ENCODE peak calls at places on chromosomes 11 and 22, in five cellular contexts. One of them, this sample, is unnamed.
A peak's percentile ranks its signal among the peaks of the same experiment; 100 is the strongest.

GRCh38 chr11:134244593-134244992 is 8.6 kb downstream of the THYN1 start:
- DNase-seq in CD8-positive, alpha-beta T cell: no peak
- DNase-seq in aorta: no peak
- DNase-seq in AG04450: no peak
- DNase-seq in kidney: no peak
- DNase-seq in this sample: no peak

GRCh38 chr22:35860087-35860733 is 142.5 kb downstream of the APOL5 start:
- DNase-seq in CD8-positive, alpha-beta T cell: no peak
- DNase-seq in aorta: no peak
- DNase-seq in AG04450: no peak
- DNase-seq in kidney: no peak
- DNase-seq in this sample: no peak

GRCh38 chr11:47004595-47005033 is 68.1 kb downstream of the CSTPP1 start:
- DNase-seq in CD8-positive, alpha-beta T cell: no peak
- DNase-seq in aorta: no peak
- DNase-seq in AG04450: peak; percentile 94
- DNase-seq in kidney: peak; percentile 79
- DNase-seq in this sample: no peak

GRCh38 chr11:16604784-16605439 is 133.5 kb upstream of the C11orf58 start:
- DNase-seq in CD8-positive, alpha-beta T cell: no peak
- DNase-seq in aorta: peak; percentile 81
- DNase-seq in AG04450: no peak
- DNase-seq in kidney: peak; percentile 89
- DNase-seq in this sample: no peak

GRCh38 chr22:46662226-46662625 is 42.0 kb downstream of the GRAMD4 start:
- DNase-seq in CD8-positive, alpha-beta T cell: no peak
- DNase-seq in aorta: no peak
- DNase-seq in AG04450: no peak
- DNase-seq in kidney: peak; percentile 62
- DNase-seq in this sample: no peak

GRCh38 chr22:37079668-37080171 is 28.2 kb downstream of the KCTD17 start:
- DNase-seq in CD8-positive, alpha-beta T cell: peak; percentile 54
- DNase-seq in aorta: no peak
- DNase-seq in AG04450: no peak
- DNase-seq in kidney: no peak
- DNase-seq in this sample: peak; percentile 60

GRCh38 chr11:14552089-14552488 is 31.9 kb upstream of the PSMA1 start:
- DNase-seq in CD8-positive, alpha-beta T cell: no peak
- DNase-seq in aorta: no peak
- DNase-seq in AG04450: no peak
- DNase-seq in kidney: no peak
- DNase-seq in this sample: no peak

GRCh38 chr11:43366597-43367121 is 7.9 kb downstream of the TTC17 start:
- DNase-seq in CD8-positive, alpha-beta T cell: no peak
- DNase-seq in aorta: no peak
- DNase-seq in AG04450: peak; percentile 57
- DNase-seq in kidney: no peak
- DNase-seq in this sample: no peak

GRCh38 chr11:114115406-114116054 is 56.0 kb downstream of the ZBTB16 start:
- DNase-seq in CD8-positive, alpha-beta T cell: no peak
- DNase-seq in aorta: no peak
- DNase-seq in AG04450: no peak
- DNase-seq in kidney: peak; percentile 78
- DNase-seq in this sample: no peak

GRCh38 chr11:111540114-111540920 is at the start of gene LAYN:
- DNase-seq in CD8-positive, alpha-beta T cell: peak; percentile 18
- DNase-seq in aorta: peak; percentile 89
- DNase-seq in AG04450: no peak
- DNase-seq in kidney: peak; percentile 88
- DNase-seq in this sample: peak; percentile 29

GRCh38 chr11:47083913-47084312 is 92.8 kb downstream of the ARFGAP2 start:
- DNase-seq in CD8-positive, alpha-beta T cell: no peak
- DNase-seq in aorta: no peak
- DNase-seq in AG04450: peak; percentile 20
- DNase-seq in kidney: no peak
- DNase-seq in this sample: no peak

GRCh38 chr22:40176921-40177737 is 596 bp upstream of the TNRC6B start:
- DNase-seq in CD8-positive, alpha-beta T cell: peak; percentile 58
- DNase-seq in aorta: peak; percentile 76
- DNase-seq in AG04450: no peak
- DNase-seq in kidney: peak; percentile 75
- DNase-seq in this sample: peak; percentile 38

GRCh38 chr11:34653851-34654490 is 33.1 kb downstream of the EHF start:
- DNase-seq in CD8-positive, alpha-beta T cell: no peak
- DNase-seq in aorta: no peak
- DNase-seq in AG04450: peak; percentile 82
- DNase-seq in kidney: peak; percentile 89
- DNase-seq in this sample: no peak

GRCh38 chr11:34245043-34245442 is 112.8 kb downstream of the ABTB2 start:
- DNase-seq in CD8-positive, alpha-beta T cell: no peak
- DNase-seq in aorta: no peak
- DNase-seq in AG04450: no peak
- DNase-seq in kidney: no peak
- DNase-seq in this sample: no peak

GRCh38 chr11:86818466-86819282 is 18.3 kb downstream of the PRSS23 start:
- DNase-seq in CD8-positive, alpha-beta T cell: no peak
- DNase-seq in aorta: no peak
- DNase-seq in AG04450: peak; percentile 57
- DNase-seq in kidney: no peak
- DNase-seq in this sample: no peak

GRCh38 chr11:126039485-126040271 is 23.0 kb downstream of the CDON start:
- DNase-seq in CD8-positive, alpha-beta T cell: no peak
- DNase-seq in aorta: no peak
- DNase-seq in AG04450: no peak
- DNase-seq in kidney: no peak
- DNase-seq in this sample: no peak

GRCh38 chr11:26579683-26580082 is 7.6 kb upstream of the MUC15 start:
- DNase-seq in CD8-positive, alpha-beta T cell: no peak
- DNase-seq in aorta: no peak
- DNase-seq in AG04450: no peak
- DNase-seq in kidney: no peak
- DNase-seq in this sample: no peak

GRCh38 chr22:45224988-45225731 is 15.5 kb downstream of the KIAA0930 start:
- DNase-seq in CD8-positive, alpha-beta T cell: no peak
- DNase-seq in aorta: peak; percentile 69
- DNase-seq in AG04450: no peak
- DNase-seq in kidney: no peak
- DNase-seq in this sample: no peak

GRCh38 chr22:46799626-46800025 is 37.2 kb downstream of the TBC1D22A start:
- DNase-seq in CD8-positive, alpha-beta T cell: no peak
- DNase-seq in aorta: peak; percentile 39
- DNase-seq in AG04450: no peak
- DNase-seq in kidney: peak; percentile 31
- DNase-seq in this sample: no peak

GRCh38 chr11:12110714-12111481 is 508 bp downstream of the MICAL2 start:
- DNase-seq in CD8-positive, alpha-beta T cell: no peak
- DNase-seq in aorta: peak; percentile 81
- DNase-seq in AG04450: no peak
- DNase-seq in kidney: peak; percentile 82
- DNase-seq in this sample: peak; percentile 28

GRCh38 chr22:49206281-49206680 is 621.4 kb downstream of the BRD1 start:
- DNase-seq in CD8-positive, alpha-beta T cell: no peak
- DNase-seq in aorta: peak; percentile 21
- DNase-seq in AG04450: no peak
- DNase-seq in kidney: no peak
- DNase-seq in this sample: no peak

GRCh38 chr22:49209452-49210195 is 618.0 kb downstream of the BRD1 start:
- DNase-seq in CD8-positive, alpha-beta T cell: no peak
- DNase-seq in aorta: peak; percentile 45
- DNase-seq in AG04450: no peak
- DNase-seq in kidney: peak; percentile 75
- DNase-seq in this sample: no peak

GRCh38 chr22:49207008-49207775 is 620.5 kb downstream of the BRD1 start:
- DNase-seq in CD8-positive, alpha-beta T cell: no peak
- DNase-seq in aorta: peak; percentile 35
- DNase-seq in AG04450: no peak
- DNase-seq in kidney: peak; percentile 39
- DNase-seq in this sample: no peak

GRCh38 chr22:49208768-49209252 is 618.9 kb downstream of the BRD1 start:
- DNase-seq in CD8-positive, alpha-beta T cell: no peak
- DNase-seq in aorta: peak; percentile 33
- DNase-seq in AG04450: no peak
- DNase-seq in kidney: peak; percentile 37
- DNase-seq in this sample: no peak

DNA sequence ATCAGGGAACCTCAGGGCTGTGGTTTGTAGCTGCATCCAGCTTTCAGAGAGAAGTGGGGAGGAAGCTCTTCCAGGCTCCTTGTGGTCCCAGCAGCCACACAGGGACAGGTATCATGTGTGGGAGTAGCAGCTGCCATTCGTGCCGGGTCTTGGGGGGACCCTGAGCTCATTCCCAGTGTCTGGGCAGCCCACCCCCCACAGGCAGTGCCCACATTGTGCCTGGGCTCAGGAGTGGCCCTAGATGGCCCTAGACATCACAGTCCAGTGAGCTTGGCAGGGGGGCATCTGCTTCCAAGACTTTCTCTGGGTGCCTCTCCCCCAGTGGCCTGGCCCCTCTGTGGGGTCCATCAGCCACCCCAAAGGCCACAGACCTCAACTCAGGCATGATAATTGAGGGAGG is 619.7 kb downstream of the BRD1 start:
- DNase-seq in CD8-positive, alpha-beta T cell: no peak
- DNase-seq in aorta: peak; percentile 46
- DNase-seq in AG04450: no peak
- DNase-seq in kidney: peak; percentile 37
- DNase-seq in this sample: no peak
- H3K9me3 ChIP-seq in CD8-positive, alpha-beta T cell: no peaks in the 10 kb centered on the region
- H3K9me3 ChIP-seq in aorta: no peaks in the 10 kb centered on the region
- H3K9me3 ChIP-seq in AG04450: peaks cover 98% of the 10 kb centered on the region
- H3K9me3 ChIP-seq in kidney: no peaks in the 10 kb centered on the region
- H3K9me3 ChIP-seq in this sample: no peaks in the 10 kb centered on the region

GRCh38 chr11:94657629-94658028 is 90.5 kb downstream of the PIWIL4 start:
- DNase-seq in CD8-positive, alpha-beta T cell: no peak
- DNase-seq in aorta: no peak
- DNase-seq in AG04450: no peak
- DNase-seq in kidney: no peak
- DNase-seq in this sample: no peak

GRCh38 chr11:94655291-94655690 is 88.1 kb downstream of the PIWIL4 start:
- DNase-seq in CD8-positive, alpha-beta T cell: no peak
- DNase-seq in aorta: no peak
- DNase-seq in AG04450: no peak
- DNase-seq in kidney: no peak
- DNase-seq in this sample: no peak

GRCh38 chr11:94654201-94654600 is 87.0 kb downstream of the PIWIL4 start:
- DNase-seq in CD8-positive, alpha-beta T cell: no peak
- DNase-seq in aorta: no peak
- DNase-seq in AG04450: no peak
- DNase-seq in kidney: no peak
- DNase-seq in this sample: no peak

GRCh38 chr11:94656968-94657367 is 89.8 kb downstream of the PIWIL4 start:
- DNase-seq in CD8-positive, alpha-beta T cell: no peak
- DNase-seq in aorta: no peak
- DNase-seq in AG04450: no peak
- DNase-seq in kidney: no peak
- DNase-seq in this sample: no peak

GRCh38 chr11:94655951-94656350 is 88.8 kb downstream of the PIWIL4 start:
- DNase-seq in CD8-positive, alpha-beta T cell: no peak
- DNase-seq in aorta: no peak
- DNase-seq in AG04450: no peak
- DNase-seq in kidney: no peak
- DNase-seq in this sample: no peak
- H3K9me3 ChIP-seq in CD8-positive, alpha-beta T cell: no peaks in the 10 kb centered on the region
- H3K9me3 ChIP-seq in aorta: peaks cover 1% of the 10 kb centered on the region
- H3K9me3 ChIP-seq in AG04450: no peaks in the 10 kb centered on the region
- H3K9me3 ChIP-seq in kidney: no peaks in the 10 kb centered on the region
- H3K9me3 ChIP-seq in this sample: no peaks in the 10 kb centered on the region

GRCh38 chr22:48600681-48601080 is 1227.0 kb downstream of the BRD1 start:
- DNase-seq in CD8-positive, alpha-beta T cell: no peak
- DNase-seq in aorta: no peak
- DNase-seq in AG04450: no peak
- DNase-seq in kidney: no peak
- DNase-seq in this sample: no peak

GRCh38 chr22:48605125-48605524 is 1222.5 kb downstream of the BRD1 start:
- DNase-seq in CD8-positive, alpha-beta T cell: no peak
- DNase-seq in aorta: no peak
- DNase-seq in AG04450: no peak
- DNase-seq in kidney: no peak
- DNase-seq in this sample: no peak

GRCh38 chr22:48603621-48604320 is 1223.9 kb downstream of the BRD1 start:
- DNase-seq in CD8-positive, alpha-beta T cell: no peak
- DNase-seq in aorta: no peak
- DNase-seq in AG04450: no peak
- DNase-seq in kidney: no peak
- DNase-seq in this sample: no peak

GRCh38 chr22:48600171-48600570 is 1227.5 kb downstream of the BRD1 start:
- DNase-seq in CD8-positive, alpha-beta T cell: no peak
- DNase-seq in aorta: no peak
- DNase-seq in AG04450: no peak
- DNase-seq in kidney: no peak
- DNase-seq in this sample: no peak

GRCh38 chr22:48602805-48603518 is 1224.7 kb downstream of the BRD1 start:
- DNase-seq in CD8-positive, alpha-beta T cell: no peak
- DNase-seq in aorta: no peak
- DNase-seq in AG04450: no peak
- DNase-seq in kidney: no peak
- DNase-seq in this sample: no peak
- H3K9me3 ChIP-seq in CD8-positive, alpha-beta T cell: no peaks in the 10 kb centered on the region
- H3K9me3 ChIP-seq in aorta: no peaks in the 10 kb centered on the region
- H3K9me3 ChIP-seq in AG04450: peaks cover 88% of the 10 kb centered on the region
- H3K9me3 ChIP-seq in kidney: no peaks in the 10 kb centered on the region
- H3K9me3 ChIP-seq in this sample: no peaks in the 10 kb centered on the region

GRCh38 chr11:1088927-1089737 is 14.5 kb downstream of the MUC2 start:
- DNase-seq in CD8-positive, alpha-beta T cell: no peak
- DNase-seq in aorta: peak; percentile 43
- DNase-seq in AG04450: no peak
- DNase-seq in kidney: peak; percentile 54
- DNase-seq in this sample: peak; percentile 6
- H3K9me3 ChIP-seq in CD8-positive, alpha-beta T cell: no peaks in the 10 kb centered on the region
- H3K9me3 ChIP-seq in aorta: no peaks in the 10 kb centered on the region
- H3K9me3 ChIP-seq in AG04450: peaks cover 72% of the 10 kb centered on the region
- H3K9me3 ChIP-seq in kidney: no peaks in the 10 kb centered on the region
- H3K9me3 ChIP-seq in this sample: no peaks in the 10 kb centered on the region